ENCODE peak calls at places on chromosomes 4 and X, in nine cellular contexts. Q, J, D, H, F, E, Z, G and L are unnamed samples.

GRCh38 chrX:40011483-40012038 is 86.2 kb downstream of the BCOR start:
- DNase-seq in F (no peak), D (no peak), J (peak; percentile 20), G (no peak), Q (no peak), Z (no peak), H (no peak), E (no peak), L (no peak)

GRCh38 chr4:53465291-53465690 is 87.8 kb downstream of the FIP1L1 start:
- DNase-seq in E (no peak), G (no peak), D (no peak), F (no peak), H (no peak), Q (no peak), Z (no peak), J (no peak), L (no peak)

GRCh38 chrX:118779581-118779980 is 44.0 kb upstream of the ZCCHC12 start:
- DNase-seq in Z (no peak), H (no peak), E (no peak), Q (no peak), J (no peak), D (no peak), G (no peak), F (no peak), L (no peak)

GRCh38 chr4:128322311-128322710 is 34.7 kb upstream of the PGRMC2 start:
- DNase-seq in J (no peak), Q (no peak), G (no peak), F (no peak), E (no peak), Z (no peak), D (no peak), H (no peak), L (no peak)

GRCh38 chrX:1391370-1391706 is 575 bp downstream of the SLC25A6 start:
- DNase-seq in H (no peak), Z (no peak), J (no peak), G (peak; percentile 88), E (no peak), F (no peak), Q (no peak), D (no peak), L (no peak)

GRCh38 chr4:41935652-41936021 is 408 bp downstream of the TMEM33 start:
- DNase-seq in F (no peak), Q (no peak), G (no peak), E (no peak), Z (no peak), H (no peak), J (no peak), D (no peak), L (no peak)

GRCh38 chrX:45435481-45435880 is 234.8 kb upstream of the DIPK2B start:
- DNase-seq in J (no peak), Q (no peak), G (no peak), E (no peak), Z (no peak), D (no peak), H (no peak), F (no peak), L (no peak)

GRCh38 chrX:71909956-71910355 is 689 bp upstream of the NHSL2 start:
- DNase-seq in Q (no peak), H (peak; percentile 32), D (no peak), F (no peak), G (peak; percentile 66), J (no peak), Z (no peak), E (peak; percentile 56), L (no peak)

GRCh38 chr4:68476191-68476590 is 28.9 kb downstream of the TMPRSS11E start:
- DNase-seq in G (no peak), Z (no peak), J (no peak), H (no peak), E (no peak), F (no peak), Q (no peak), D (no peak), L (no peak)

GRCh38 chr4:75777589-75777988 is 53.2 kb downstream of the USO1 start:
- DNase-seq in E (no peak), H (no peak), F (no peak), Z (no peak), G (no peak), Q (no peak), D (no peak), J (no peak), L (no peak)

GRCh38 chrX:1463581-1464281 is 11.0 kb upstream of the ASMTL start:
- DNase-seq in E (no peak), Q (no peak), Z (no peak), H (no peak), D (no peak), G (no peak), J (peak; percentile 1), F (no peak), L (no peak)

GRCh38 chr4:152436384-152436783 is 99.5 kb downstream of the FBXW7 start:
- DNase-seq in H (no peak), D (no peak), G (peak; percentile 76), F (no peak), Q (no peak), J (no peak), E (no peak), Z (no peak), L (no peak)

GRCh38 chr4:165199722-165200121 is 7.6 kb upstream of the KLHL2 start:
- DNase-seq in D (no peak), Z (no peak), H (no peak), E (no peak), Q (peak; percentile 78), J (no peak), F (no peak), G (no peak), L (no peak)

GRCh38 chrX:94743478-94743877 is 1069.5 kb downstream of the FAM133A start:
- DNase-seq in D (no peak), F (no peak), Q (no peak), G (no peak), H (no peak), J (no peak), E (no peak), Z (no peak), L (no peak)

GRCh38 chr4:102826890-102827673 is at the start of gene UBE2D3:
- DNase-seq in D (peak; percentile 91), E (peak; percentile 95), J (peak; percentile 95), Q (peak; percentile 94), F (peak; percentile 92), G (peak; percentile 90), H (peak; percentile 92), Z (peak; percentile 80), L (peak; percentile 86)

GRCh38 chrX:129461801-129462456 is 61.4 kb downstream of the SMARCA1 start:
- DNase-seq in G (no peak), D (no peak), J (no peak), F (no peak), H (no peak), Q (no peak), E (no peak), Z (no peak), L (no peak)
- H3K27me3 ChIP-seq in G (no peaks in the 10 kb centered on the region), D (no peaks in the 10 kb centered on the region), J (no peaks in the 10 kb centered on the region), F (no peaks in the 10 kb centered on the region), H (no peaks in the 10 kb centered on the region), Q (peaks cover 7% of the 10 kb centered on the region), E (no peaks in the 10 kb centered on the region), Z (no peaks in the 10 kb centered on the region), L (no peaks in the 10 kb centered on the region)

GRCh38 chr4:80199947-80200346 is 2.6 kb downstream of the PRDM8 start:
- DNase-seq in J (no peak), Z (no peak), F (no peak), G (no peak), D (no peak), H (no peak), E (no peak), Q (no peak), L (no peak)

GRCh38 chr4:80204433-80204832 is 7.1 kb downstream of the PRDM8 start:
- DNase-seq in F (no peak), J (no peak), G (no peak), H (no peak), E (no peak), Q (no peak), D (no peak), Z (no peak), L (no peak)

GRCh38 chr4:80201326-80202151 is 4.2 kb downstream of the PRDM8 start:
- DNase-seq in J (peak; percentile 71), H (no peak), Z (no peak), D (peak; percentile 49), F (peak; percentile 51), Q (no peak), G (peak; percentile 59), E (peak; percentile 55), L (peak; percentile 20)

GRCh38 chr4:80202784-80203553 is 5.7 kb downstream of the PRDM8 start:
- DNase-seq in G (peak; percentile 62), H (no peak), E (peak; percentile 35), D (peak; percentile 31), Q (no peak), Z (no peak), J (peak; percentile 32), F (peak; percentile 51), L (peak; percentile 9)

DNA sequence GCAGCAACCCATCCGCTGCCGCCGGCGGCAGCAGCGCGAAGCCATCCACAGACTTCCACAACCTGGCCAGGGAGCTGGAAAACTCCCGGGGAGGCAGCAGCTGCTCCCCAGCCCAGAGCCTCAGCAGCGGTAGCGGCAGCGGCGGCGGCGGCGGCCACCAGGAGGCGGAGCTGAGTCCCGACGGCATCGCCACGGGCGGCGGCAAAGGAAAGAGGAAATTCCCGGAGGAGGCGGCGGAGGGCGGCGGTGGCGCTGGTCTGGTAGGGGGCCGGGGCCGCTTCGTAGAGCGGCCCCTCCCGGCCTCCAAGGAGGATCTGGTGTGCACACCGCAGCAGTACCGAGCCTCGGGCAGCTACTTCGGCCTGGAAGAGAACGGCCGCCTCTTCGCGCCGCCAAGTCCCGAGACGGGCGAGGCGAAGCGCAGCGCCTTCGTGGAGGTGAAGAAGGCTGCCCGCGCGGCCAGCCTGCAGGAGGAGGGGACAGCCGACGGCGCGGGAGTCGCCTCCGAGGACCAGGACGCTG is 4.9 kb downstream of the PRDM8 start:
- DNase-seq in J (peak; percentile 88), Z (no peak), E (peak; percentile 91), G (peak; percentile 81), D (peak; percentile 64), Q (peak; percentile 54), H (peak; percentile 73), F (peak; percentile 76), L (peak; percentile 17)
- H3K27me3 ChIP-seq in J (no peaks in the 10 kb centered on the region), Z (peaks cover 13% of the 10 kb centered on the region), E (no peaks in the 10 kb centered on the region), G (peaks cover 100% of the 10 kb centered on the region), D (no peaks in the 10 kb centered on the region), Q (peaks cover 60% of the 10 kb centered on the region), H (peaks cover 44% of the 10 kb centered on the region), F (peaks cover 6% of the 10 kb centered on the region), L (peaks cover 86% of the 10 kb centered on the region)

GRCh38 chr4:105145059-105145912 is 1.4 kb upstream of the TET2 start:
- DNase-seq in H (no peak), G (no peak), Z (no peak), J (no peak), F (no peak), Q (no peak), E (no peak), D (no peak), L (no peak)
- H3K27me3 ChIP-seq in H (no peaks in the 10 kb centered on the region), G (peaks cover 100% of the 10 kb centered on the region), Z (no peaks in the 10 kb centered on the region), J (no peaks in the 10 kb centered on the region), F (no peaks in the 10 kb centered on the region), Q (no peaks in the 10 kb centered on the region), E (no peaks in the 10 kb centered on the region), D (no peaks in the 10 kb centered on the region), L (no peaks in the 10 kb centered on the region)

DNA sequence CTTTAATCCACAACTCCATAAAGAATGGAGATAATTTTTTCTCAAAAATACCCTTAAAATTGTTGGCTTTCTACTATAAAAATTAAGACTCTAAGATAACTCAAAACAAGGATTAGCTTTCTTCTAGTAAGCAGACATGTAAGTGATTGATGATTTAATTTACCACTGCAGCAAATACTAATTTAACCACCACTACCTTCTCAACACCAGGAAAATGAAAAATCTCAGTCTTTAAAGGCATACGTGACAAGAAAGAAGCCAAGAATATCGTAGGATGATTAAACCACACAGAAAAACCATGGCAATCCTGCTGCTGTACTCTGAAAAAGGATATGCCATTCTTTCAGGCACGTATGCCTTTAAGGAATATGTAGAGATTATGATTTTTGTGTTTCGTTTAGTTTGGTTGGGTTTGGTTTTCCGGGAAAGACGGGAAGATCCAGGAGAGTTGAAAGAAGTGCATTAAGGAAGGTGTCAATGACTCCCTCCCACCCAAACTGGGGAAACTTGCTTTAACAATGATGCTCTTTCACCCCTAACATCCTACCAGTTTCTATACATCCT is 881 bp downstream of the LRCH2 start:
- DNase-seq in F (no peak), D (no peak), J (no peak), E (no peak), G (no peak), Q (no peak), H (no peak), Z (no peak), L (no peak)
- H3K27me3 ChIP-seq in F (no peaks in the 10 kb centered on the region), D (peaks cover 3% of the 10 kb centered on the region), J (no peaks in the 10 kb centered on the region), E (no peaks in the 10 kb centered on the region), G (no peaks in the 10 kb centered on the region), Q (peaks cover 66% of the 10 kb centered on the region), H (peaks cover 62% of the 10 kb centered on the region), Z (no peaks in the 10 kb centered on the region), L (peaks cover 11% of the 10 kb centered on the region)